ENCODE peak calls at places on chromosome 19, in six cellular contexts. N, F, G, X, W and B are unnamed samples.

GRCh38 chr19:44644391-44645016 is 794 bp downstream of the PVR start:
- DNase-seq in X (no peak), G (no peak), W (peak; percentile 49), F (no peak), N (no peak), B (no peak)

GRCh38 chr19:29523568-29523967 is 2.2 kb upstream of the VSTM2B start:
- DNase-seq in N (no peak), W (no peak), F (no peak), G (no peak), X (no peak), B (no peak)

GRCh38 chr19:1941146-1942077 is at the start of gene CSNK1G2:
- DNase-seq in W (no peak), F (no peak), G (no peak), N (no peak), X (no peak), B (peak; percentile 42)

GRCh38 chr19:51023946-51024345 is 2.5 kb downstream of the KLK11 start:
- DNase-seq in W (no peak), F (no peak), X (no peak), N (no peak), G (no peak), B (no peak)

GRCh38 chr19:14432817-14433453 is at the start of gene PKN1:
- DNase-seq in X (peak; percentile 79), F (no peak), G (peak; percentile 64), N (peak; percentile 53), W (no peak), B (peak; percentile 62)

GRCh38 chr19:13008926-13009787 is 13.9 kb downstream of the NFIX start:
- DNase-seq in G (no peak), F (no peak), X (no peak), N (no peak), W (no peak), B (no peak)

GRCh38 chr19:35458821-35459391 is 10.8 kb downstream of the FFAR2 start:
- DNase-seq in N (no peak), W (no peak), G (peak; percentile 16), X (peak; percentile 78), F (no peak), B (peak; percentile 34)

GRCh38 chr19:5665781-5666513 is 14.4 kb downstream of the MICOS13 start:
- DNase-seq in G (no peak), F (no peak), N (no peak), W (peak; percentile 75), X (no peak), B (no peak)

GRCh38 chr19:12668937-12669271 is 2.3 kb downstream of the WDR83 start:
- DNase-seq in W (peak; percentile 57), G (no peak), F (no peak), N (peak; percentile 63), X (peak; percentile 48), B (peak; percentile 53)

GRCh38 chr19:58492265-58492664 is 16.1 kb downstream of the ZNF446 start:
- DNase-seq in N (no peak), F (no peak), G (no peak), W (no peak), X (no peak), B (no peak)

GRCh38 chr19:33502521-33502920 is 19.1 kb downstream of the PEPD start:
- DNase-seq in W (no peak), N (no peak), G (no peak), X (no peak), F (no peak), B (no peak)

GRCh38 chr19:50796128-50796633 is 6.0 kb downstream of the ACP4 start:
- DNase-seq in W (no peak), G (no peak), N (no peak), F (no peak), X (no peak), B (no peak)

GRCh38 chr19:51166846-51167490 is 24.9 kb downstream of the SIGLEC7 start:
- DNase-seq in W (no peak), F (no peak), G (no peak), X (no peak), N (no peak), B (no peak)

GRCh38 chr19:48724796-48725753 is 5.5 kb upstream of the MAMSTR start:
- DNase-seq in N (no peak), G (no peak), F (no peak), X (peak; percentile 82), W (peak; percentile 99), B (no peak)

GRCh38 chr19:9673912-9674668 is 810 bp downstream of the ZNF562 start:
- DNase-seq in G (no peak), N (no peak), X (no peak), W (peak; percentile 52), F (no peak), B (no peak)

GRCh38 chr19:47274891-47275865 is 493 bp downstream of the INAFM1 start:
- DNase-seq in G (no peak), F (no peak), W (peak; percentile 31), X (no peak), N (no peak), B (no peak)

GRCh38 chr19:16118489-16119033 is 6.9 kb downstream of the RAB8A start:
- DNase-seq in F (no peak), N (no peak), W (no peak), G (no peak), X (peak; percentile 89), B (peak; percentile 69)

GRCh38 chr19:47663911-47664771 is 49.1 kb upstream of the EHD2 start:
- DNase-seq in F (no peak), W (peak; percentile 99), X (no peak), G (no peak), N (no peak), B (no peak)

GRCh38 chr19:27647423-27647822 is 1565.5 kb downstream of the UQCRFS1 start:
- DNase-seq in N (no peak), X (no peak), W (no peak), F (no peak), G (no peak), B (no peak)

GRCh38 chr19:16541526-16542044 is 652 bp downstream of the CHERP start:
- DNase-seq in X (no peak), W (peak; percentile 19), G (no peak), N (no peak), F (no peak), B (no peak)

GRCh38 chr19:50333737-50334617 is 4.8 kb upstream of the KCNC3 start:
- DNase-seq in F (no peak), X (peak; percentile 96), N (peak; percentile 83), W (no peak), G (peak; percentile 84), B (no peak)

GRCh38 chr19:55146078-55146647 is 2.8 kb downstream of the TNNT1 start:
- DNase-seq in N (no peak), F (no peak), W (peak; percentile 25), X (peak; percentile 47), G (no peak), B (no peak)

GRCh38 chr19:3243851-3244700 is 19.6 kb downstream of the CELF5 start:
- DNase-seq in F (no peak), N (no peak), G (peak; percentile 63), W (peak; percentile 65), X (no peak), B (no peak)

GRCh38 chr19:8373867-8374813 is 10.2 kb downstream of the ANGPTL4 start:
- DNase-seq in W (peak; percentile 60), N (no peak), X (no peak), G (no peak), F (no peak), B (no peak)

GRCh38 chr19:58037927-58038687 is 4.3 kb downstream of the ZSCAN1 start:
- DNase-seq in F (no peak), G (no peak), W (no peak), N (no peak), X (no peak), B (no peak)

GRCh38 chr19:43781630-43782310 is 997 bp upstream of the KCNN4 start:
- DNase-seq in F (no peak), N (no peak), X (no peak), W (no peak), G (no peak), B (no peak)

GRCh38 chr19:2636897-2637683 is 65.4 kb downstream of the GNG7 start:
- DNase-seq in F (no peak), X (peak; percentile 88), W (peak; percentile 60), N (peak; percentile 67), G (peak; percentile 70), B (peak; percentile 81)

GRCh38 chr19:6803036-6803404 is 30.5 kb downstream of the VAV1 start:
- DNase-seq in G (no peak), X (peak; percentile 50), W (no peak), F (no peak), N (no peak), B (peak; percentile 29)

GRCh38 chr19:42327381-42327780 is 1.9 kb downstream of the MEGF8 start:
- DNase-seq in W (no peak), G (no peak), N (no peak), F (no peak), X (no peak), B (no peak)

GRCh38 chr19:8702350-8702749 is 3.8 kb upstream of the ACTL9 start:
- DNase-seq in N (no peak), F (no peak), W (no peak), X (no peak), G (no peak), B (no peak)

GRCh38 chr19:3196064-3196932 is 10.6 kb downstream of the NCLN start:
- DNase-seq in N (no peak), F (no peak), W (no peak), X (no peak), G (no peak), B (no peak)

GRCh38 chr19:56594783-56595547 is at the start of gene ZNF71:
- DNase-seq in F (no peak), N (peak; percentile 70), W (peak; percentile 88), G (peak; percentile 90), X (peak; percentile 95), B (peak; percentile 84)

GRCh38 chr19:36152886-36153525 is 759 bp upstream of the COX7A1 start:
- DNase-seq in X (no peak), N (no peak), G (no peak), F (no peak), W (no peak), B (no peak)

GRCh38 chr19:1747285-1748114 is 5.8 kb upstream of the ONECUT3 start:
- DNase-seq in W (peak; percentile 94), X (no peak), F (no peak), G (no peak), N (no peak), B (no peak)